ENCODE peak calls at places on chromosomes 12 and 14, in five cellular contexts. T is HepG2, H is K562, C is SK-N-SH, A is GM12878. E is an unnamed sample.

GRCh38 chr12:31034372-31034771 is 39.3 kb upstream of the DDX11 start:
- DNase-seq in T (no peak), C (no peak), H (no peak), A (no peak), E (no peak)

GRCh38 chr12:27619308-27619707 is 76.9 kb upstream of the REP15 start:
- DNase-seq in T (peak), A (no peak), H (no peak), C (no peak), E (no peak)

GRCh38 chr12:51403744-51404143 is 12.5 kb upstream of the GALNT6 start:
- DNase-seq in A (no peak), C (no peak), H (no peak), T (no peak), E (no peak)

GRCh38 chr12:71640316-71640715 is 23.3 kb downstream of the ZFC3H1 start:
- DNase-seq in A (no peak), C (no peak), H (no peak), T (no peak), E (no peak)

GRCh38 chr12:65742481-65742971 is 81.8 kb upstream of the HMGA2 start:
- DNase-seq in T (no peak), H (no peak), A (no peak), C (no peak), E (no peak)

GRCh38 chr14:59190372-59190771 is 1.9 kb downstream of the DAAM1 start:
- DNase-seq in A (no peak), T (peak), H (no peak), C (peak), E (no peak)

GRCh38 chr12:112107728-112108447 is 695 bp downstream of the NAA25 start:
- DNase-seq in H (peak), C (peak), T (no peak), A (no peak), E (peak)

GRCh38 chr12:131140069-131140435 is 186.3 kb downstream of the ADGRD1 start:
- DNase-seq in C (no peak), H (no peak), A (no peak), T (no peak), E (no peak)

GRCh38 chr12:68067762-68068376 is 78.6 kb downstream of the IFNG-AS1 start:
- DNase-seq in A (no peak), T (peak), C (no peak), H (peak), E (peak)

GRCh38 chr14:50951032-50951431 is 6.7 kb upstream of the PYGL start:
- DNase-seq in C (no peak), T (no peak), H (no peak), A (no peak), E (no peak)

GRCh38 chr14:103593577-103593976 is 30.8 kb downstream of the COA8 start:
- DNase-seq in A (peak), C (no peak), H (no peak), T (no peak), E (no peak)

GRCh38 chr14:77086017-77086727 is 11.9 kb upstream of the CIPC start:
- DNase-seq in T (peak), A (no peak), C (no peak), H (no peak), E (no peak)

GRCh38 chr12:89949457-89950195 is 241.0 kb upstream of the ATP2B1 start:
- DNase-seq in C (no peak), T (peak), H (no peak), A (peak), E (peak)

GRCh38 chr12:57461326-57461903 is 1.8 kb downstream of the GLI1 start:
- DNase-seq in H (peak), C (peak), A (no peak), T (no peak), E (peak)

GRCh38 chr12:54961190-54961589 is 23.4 kb downstream of the TESPA1 start:
- DNase-seq in A (no peak), T (no peak), H (no peak), C (no peak), E (no peak)

GRCh38 chr14:92649934-92650545 is 98.4 kb downstream of the LGMN start:
- DNase-seq in C (no peak), A (no peak), H (no peak), T (no peak), E (no peak)

GRCh38 chr14:102659797-102660196 is 67.3 kb downstream of the RCOR1 start:
- DNase-seq in C (no peak), T (no peak), H (no peak), A (no peak), E (no peak)

GRCh38 chr12:60494249-60494648 is 898.4 kb downstream of the SLC16A7 start:
- DNase-seq in T (peak), C (peak), A (no peak), H (peak), E (peak)

GRCh38 chr12:97148941-97149559 is 242.0 kb downstream of the NEDD1 start:
- DNase-seq in T (peak), H (peak), C (peak), A (no peak), E (peak)

GRCh38 chr14:64540208-64541202 is at the start of gene HSPA2:
- DNase-seq in C (peak), A (peak), H (no peak), T (peak), E (peak)

GRCh38 chr12:100365411-100365810 is 8.5 kb downstream of the SLC17A8 start:
- DNase-seq in T (no peak), H (no peak), C (no peak), A (no peak), E (no peak)

GRCh38 chr14:33914676-33915516 is 36.0 kb downstream of the EGLN3 start:
- DNase-seq in C (no peak), A (no peak), T (no peak), H (peak), E (no peak)

GRCh38 chr12:57845478-57846284 is 848 bp downstream of the CTDSP2 start:
- DNase-seq in C (peak), H (peak), T (peak), A (no peak), E (peak)

GRCh38 chr12:104695453-104696148 is 238.9 kb downstream of the CHST11 start:
- DNase-seq in T (no peak), H (no peak), C (no peak), A (peak), E (no peak)

GRCh38 chr14:22280497-22281321 is 308.3 kb downstream of the DAD1 start:
- DNase-seq in H (no peak), C (no peak), A (no peak), T (no peak), E (no peak)

GRCh38 chr14:90060312-90060964 is 1.4 kb upstream of the KCNK13 start:
- DNase-seq in A (no peak), H (peak), T (peak), C (peak), E (peak)

DNA sequence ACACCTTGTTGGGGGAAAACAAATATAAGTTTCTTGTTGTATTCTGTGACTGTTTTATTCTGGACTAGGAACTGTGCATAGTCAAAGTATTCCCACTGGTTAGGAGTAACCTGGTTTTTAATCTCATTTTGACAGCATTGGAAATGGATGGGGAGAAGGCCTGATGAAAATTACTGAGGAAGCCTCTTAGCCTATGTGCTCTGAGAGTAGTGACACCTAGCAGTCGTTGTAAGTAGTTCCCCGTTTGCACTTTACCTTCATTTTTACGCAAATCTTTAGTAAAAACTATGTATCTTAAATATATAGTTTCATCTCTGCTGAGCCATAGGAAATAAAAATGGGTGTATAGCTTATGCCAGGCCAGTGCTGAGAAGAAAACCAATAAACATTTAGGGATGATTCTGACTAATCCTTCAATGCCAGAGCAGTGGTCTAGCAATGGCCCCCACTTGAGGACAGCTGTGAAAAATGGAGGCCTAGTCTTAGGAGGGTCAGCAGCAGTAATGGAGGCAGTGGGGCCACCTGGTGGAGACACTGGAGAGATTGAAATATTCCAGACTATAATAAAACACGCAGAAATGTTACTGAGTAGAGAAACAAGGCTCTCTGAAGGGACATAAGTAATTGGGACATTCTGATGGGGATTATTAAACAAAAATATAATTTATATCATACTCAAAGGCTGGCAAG is 133.2 kb upstream of the NOVA1 start:
- DNase-seq in A (no peak), H (peak), C (peak), T (no peak), E (peak)
- TF ChIP-seq FOXM1 in A (no peak), H (no peak), C (no peak), T (no peak), E (no peak)

DNA sequence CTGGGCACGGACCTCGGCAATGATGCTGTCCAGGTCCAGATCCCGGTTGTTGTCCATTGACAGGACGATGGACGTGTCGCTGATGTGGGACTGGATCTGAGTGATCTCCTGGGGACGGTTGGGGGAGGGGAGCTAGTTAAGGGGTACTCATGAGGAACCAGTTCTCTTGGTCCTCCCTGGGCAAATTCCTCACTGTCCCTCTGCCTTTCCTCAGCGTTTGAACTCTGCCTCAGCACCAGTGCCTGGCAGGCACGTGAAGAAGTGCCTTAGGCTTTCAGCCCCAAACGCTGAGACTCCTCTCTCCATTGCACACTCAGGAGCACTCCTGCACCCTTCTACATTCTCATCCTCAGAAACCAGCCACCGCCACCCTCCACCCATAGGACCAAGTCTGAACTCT is 9.7 kb downstream of the KRT72 start:
- DNase-seq in T (no peak), H (no peak), A (no peak), C (no peak), E (no peak)
- TF ChIP-seq FOXM1 in T (no peak), H (no peak), A (no peak), C (no peak), E (no peak)

GRCh38 chr12:5407457-5407856 is 24.5 kb upstream of the NTF3 start:
- DNase-seq in T (no peak), H (no peak), A (no peak), C (no peak), E (no peak)

GRCh38 chr12:5402536-5402935 is 29.4 kb upstream of the NTF3 start:
- DNase-seq in T (no peak), C (no peak), A (no peak), H (no peak), E (no peak)

GRCh38 chr12:5396541-5396940 is 35.4 kb upstream of the NTF3 start:
- DNase-seq in T (no peak), A (no peak), H (no peak), C (no peak), E (no peak)

DNA sequence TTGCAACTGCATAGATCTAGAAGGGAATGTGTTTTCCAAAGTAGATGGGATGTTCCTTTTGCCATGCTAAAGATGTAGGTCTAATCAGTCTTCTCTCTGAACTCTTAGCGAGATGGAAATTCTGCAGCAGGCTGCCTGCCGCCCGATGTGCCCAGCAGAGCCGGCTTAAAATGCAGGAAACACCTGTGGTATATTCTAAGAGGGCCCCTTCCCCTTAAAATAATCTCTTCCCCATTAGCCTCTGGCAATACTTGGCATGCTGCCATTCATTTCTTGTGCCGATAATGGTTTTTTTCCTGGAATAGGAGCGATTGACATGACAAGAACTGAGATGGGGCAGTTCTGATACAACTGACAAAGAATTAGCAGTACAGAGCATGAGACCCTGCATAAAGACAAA is 29.9 kb upstream of the NTF3 start:
- DNase-seq in A (no peak), C (no peak), H (no peak), T (no peak), E (no peak)
- TF ChIP-seq FOXM1 in A (no peak), C (no peak), H (no peak), T (no peak), E (no peak)

DNA sequence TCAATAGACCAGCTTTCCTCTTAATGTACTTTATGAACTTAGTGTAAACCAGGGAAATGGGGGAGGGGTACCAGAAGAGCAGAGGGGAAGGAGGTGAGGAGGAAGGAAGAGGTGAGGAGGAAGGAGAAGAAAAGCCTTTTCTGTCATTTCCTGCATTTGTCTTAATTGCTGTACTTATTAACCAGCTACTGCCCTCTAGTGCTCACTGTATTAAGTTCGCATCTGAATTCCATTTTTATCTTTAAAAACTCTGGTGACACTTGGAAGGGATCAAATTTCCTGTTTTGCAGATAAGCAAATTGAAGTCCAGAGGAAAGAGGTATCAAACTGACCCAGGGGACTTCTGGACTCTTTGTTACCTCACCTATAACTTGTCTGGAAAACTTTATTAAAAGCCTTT is 22.2 kb downstream of the MANSC1 start:
- DNase-seq in H (peak), C (peak), T (peak), A (peak), E (peak)
- TF ChIP-seq FOXM1 in H (no peak), C (no peak), T (no peak), A (no peak), E (no peak)

DNA sequence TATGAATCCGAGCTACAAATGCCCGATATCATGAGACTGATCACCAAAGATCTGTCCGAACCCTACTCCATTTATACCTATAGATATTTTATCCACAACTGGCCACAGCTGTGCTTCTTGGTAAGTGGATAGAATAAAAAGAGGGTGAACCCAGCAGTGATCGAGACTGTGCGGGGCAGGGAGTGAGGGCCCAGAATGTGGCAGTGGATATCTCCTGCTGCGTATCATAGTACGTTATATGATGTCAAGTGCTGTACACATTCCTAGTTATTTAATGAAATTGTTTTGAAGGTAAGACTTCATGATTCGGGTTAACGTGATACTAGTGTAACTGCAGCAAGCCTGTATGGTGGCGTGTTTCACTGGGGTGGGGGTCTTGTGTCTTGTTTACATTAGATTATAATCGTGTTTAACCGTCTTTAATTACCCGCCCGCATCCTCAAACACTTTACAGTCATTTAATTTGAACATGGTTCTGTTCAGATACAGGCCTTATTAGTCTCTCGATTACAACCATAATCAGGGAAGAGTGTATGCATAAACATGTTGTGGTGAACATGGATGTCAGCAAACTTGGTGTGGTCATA is 1.3 kb downstream of the NAA30 start:
- DNase-seq in A (no peak), H (peak), C (peak), T (no peak), E (peak)
- TF ChIP-seq FOXM1 in A (no peak), H (no peak), C (no peak), T (no peak), E (no peak)

GRCh38 chr14:56119221-56119967 is 1.2 kb downstream of the PELI2 start:
- DNase-seq in T (no peak), H (peak), A (no peak), C (peak), E (peak)
- TF ChIP-seq FOXM1 in T (no peak), H (no peak), A (no peak), C (no peak), E (no peak)

DNA sequence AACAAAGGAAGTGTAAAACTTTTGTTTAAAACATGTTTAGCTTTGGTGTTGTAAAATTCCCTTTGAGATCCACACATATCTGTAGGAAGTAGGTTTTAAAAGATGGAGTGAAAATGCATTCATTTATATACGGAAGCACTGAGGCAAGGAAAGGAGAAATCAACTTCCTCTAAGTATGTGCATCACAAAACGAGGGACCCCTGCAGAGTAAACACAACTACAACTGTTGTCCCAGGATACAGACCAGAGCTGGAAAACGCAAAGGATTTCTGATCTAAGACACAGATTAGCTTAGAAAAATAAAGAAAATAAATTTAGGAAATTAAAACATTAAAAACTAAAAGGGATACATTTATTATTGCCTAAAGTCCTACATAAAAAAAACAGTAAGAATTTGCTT is 297.6 kb downstream of the MED13L start:
- DNase-seq in A (no peak), C (no peak), H (no peak), T (no peak), E (no peak)
- TF ChIP-seq FOXM1 in A (no peak), C (no peak), H (no peak), T (no peak), E (no peak)

GRCh38 chr12:6145584-6145983 is 21.1 kb upstream of the VWF start:
- DNase-seq in H (no peak), T (no peak), C (no peak), A (no peak), E (no peak)
- TF ChIP-seq FOXM1 in H (no peak), T (no peak), C (no peak), A (no peak), E (no peak)

E was measured in HEK293T.